ENCODE peak calls at places on chromosomes 11 and 22, in eight cellular contexts. L is left lung, A is hepatocyte, J is SK-N-SH, K is fibroblast of lung, W is Panc1, H is heart left ventricle, Y is psoas muscle. X is an unnamed sample.
A peak's percentile ranks its signal among the peaks of the same experiment; 100 is the strongest.

GRCh38 chr22:38271101-38271500 is 1.7 kb downstream of the TMEM184B start:
- DNase-seq in K (no peak), Y (no peak), H (no peak), L (no peak), A (no peak), J (no peak), W (no peak), X (no peak)

GRCh38 chr22:30485362-30485988 is 13.7 kb upstream of the SEC14L3 start:
- DNase-seq in W (peak; percentile 25), H (peak; percentile 60), K (peak; percentile 48), L (peak; percentile 70), J (peak; percentile 92), Y (peak; percentile 44), A (peak; percentile 74), X (peak; percentile 62)

GRCh38 chr11:6629573-6629891 is 10.3 kb upstream of the TPP1 start:
- DNase-seq in Y (no peak), H (no peak), W (no peak), J (no peak), A (no peak), L (no peak), K (no peak), X (no peak)

GRCh38 chr11:103736986-103737622 is 299.3 kb upstream of the DDI1 start:
- DNase-seq in J (no peak), A (no peak), Y (no peak), L (no peak), K (no peak), H (peak; percentile 58), W (no peak), X (no peak)

GRCh38 chr11:72762641-72763304 is 10.6 kb upstream of the ARAP1 start:
- DNase-seq in A (no peak), J (no peak), K (no peak), L (no peak), Y (no peak), H (no peak), W (no peak), X (no peak)

GRCh38 chr22:44311855-44312170 is 938 bp downstream of the SHISAL1 start:
- DNase-seq in J (no peak), A (peak; percentile 32), W (no peak), H (no peak), L (no peak), K (peak; percentile 15), Y (no peak), X (no peak)

GRCh38 chr11:10450451-10451398 is 4.3 kb upstream of the AMPD3 start:
- DNase-seq in H (peak; percentile 32), L (peak; percentile 65), K (peak; percentile 35), A (peak; percentile 80), Y (peak; percentile 41), J (peak; percentile 73), W (no peak), X (peak; percentile 88)

GRCh38 chr11:123451183-123451907 is 21.3 kb downstream of the GRAMD1B start:
- DNase-seq in Y (no peak), A (no peak), J (no peak), W (no peak), K (no peak), L (no peak), H (no peak), X (no peak)

GRCh38 chr11:2862950-2863618 is 22.5 kb downstream of the CDKN1C start:
- DNase-seq in Y (no peak), H (no peak), W (no peak), A (no peak), L (no peak), J (no peak), K (no peak), X (no peak)

GRCh38 chr11:113806403-113806802 is 26.8 kb downstream of the CLDN25 start:
- DNase-seq in L (no peak), J (peak; percentile 33), H (no peak), A (peak; percentile 58), W (no peak), Y (no peak), K (peak; percentile 3), X (peak; percentile 51)

GRCh38 chr11:128908391-128909246 is 17.5 kb downstream of the KCNJ5 start:
- DNase-seq in L (peak; percentile 76), A (peak; percentile 47), K (peak; percentile 85), H (peak; percentile 83), J (peak; percentile 74), Y (peak; percentile 73), W (no peak), X (peak; percentile 73)

GRCh38 chr11:78764946-78765345 is 190.3 kb upstream of the NARS2 start:
- DNase-seq in K (no peak), H (no peak), A (no peak), W (no peak), J (no peak), L (no peak), Y (no peak), X (no peak)

GRCh38 chr11:119804698-119805097 is 75.7 kb upstream of the NECTIN1 start:
- DNase-seq in W (no peak), J (no peak), A (no peak), L (no peak), H (no peak), Y (no peak), K (no peak), X (no peak)

DNA sequence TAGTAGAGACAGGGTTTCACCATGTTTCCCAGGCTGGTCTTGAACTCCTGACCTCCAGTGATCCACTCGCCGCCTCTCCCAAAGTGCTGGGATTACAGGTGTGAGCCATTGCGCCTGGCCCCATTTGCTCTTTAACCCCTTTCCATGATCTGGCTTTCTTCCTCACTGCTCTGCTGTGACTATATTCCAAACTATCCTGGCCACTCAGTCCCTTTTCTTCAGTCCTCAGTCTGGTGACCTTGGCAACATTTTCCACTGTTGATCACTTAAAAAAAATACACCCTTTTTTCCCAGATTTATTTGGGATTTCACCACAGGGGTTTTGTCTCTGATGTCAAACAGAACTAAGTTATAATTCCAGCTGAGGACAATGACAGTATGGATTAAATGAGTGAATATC is 24.5 kb downstream of the MMP20 start:
- DNase-seq in H (no peak), Y (no peak), J (no peak), W (no peak), L (no peak), A (no peak), K (no peak), X (no peak)
- H3K27ac ChIP-seq in H (no peak overlapping the region), Y (no peak overlapping the region), J (peak overlapping the region; percentile 92), W (peak overlapping the region; percentile 97), L (no peak overlapping the region), A (peak overlapping the region; percentile 84), K (no peak overlapping the region), X (no peak overlapping the region)

GRCh38 chr22:32854351-32854804 is 52.9 kb downstream of the TIMP3 start:
- DNase-seq in L (no peak), K (peak; percentile 54), J (no peak), W (no peak), H (no peak), A (no peak), Y (no peak), X (no peak)
- H3K4me1 ChIP-seq in L (peaks cover 23% of the 10 kb centered on the region), K (no peaks in the 10 kb centered on the region), J (peaks cover 39% of the 10 kb centered on the region), W (no peaks in the 10 kb centered on the region), H (peaks cover 88% of the 10 kb centered on the region), A (no peaks in the 10 kb centered on the region), Y (peaks cover 12% of the 10 kb centered on the region), X (no peaks in the 10 kb centered on the region)

GRCh38 chr11:117644403-117645155 is 152.4 kb downstream of the DSCAML1 start:
- DNase-seq in L (no peak), H (no peak), K (no peak), W (no peak), J (no peak), Y (no peak), A (no peak), X (no peak)

GRCh38 chr11:117643606-117644300 is 153.3 kb downstream of the DSCAML1 start:
- DNase-seq in J (no peak), Y (no peak), K (no peak), W (no peak), A (no peak), L (no peak), H (no peak), X (no peak)

GRCh38 chr11:117646419-117646818 is 150.6 kb downstream of the DSCAML1 start:
- DNase-seq in J (no peak), L (no peak), H (no peak), K (no peak), Y (no peak), W (no peak), A (no peak), X (no peak)

GRCh38 chr11:117649656-117650055 is 147.4 kb downstream of the DSCAML1 start:
- DNase-seq in J (no peak), Y (no peak), K (no peak), W (no peak), L (no peak), H (no peak), A (no peak), X (no peak)

DNA sequence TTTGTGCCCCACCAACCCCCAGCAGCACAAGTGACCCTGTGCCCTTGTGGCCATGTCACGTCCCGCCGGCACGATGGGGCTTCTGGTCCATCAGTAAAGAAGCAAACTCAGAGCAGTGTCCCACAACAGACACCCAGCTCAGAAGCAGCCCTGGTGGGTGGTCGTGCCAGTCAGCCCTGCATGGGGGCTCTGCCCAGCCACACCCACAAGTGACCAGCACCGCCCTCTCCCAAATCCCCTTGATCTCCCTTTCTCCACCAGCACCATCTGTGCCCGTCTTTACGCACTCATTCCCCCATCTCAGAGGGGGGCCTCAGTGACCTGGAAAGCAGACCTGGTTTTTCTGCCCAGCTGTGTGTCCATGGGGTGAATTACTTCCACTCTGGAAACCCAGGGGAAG is 149.1 kb downstream of the DSCAML1 start:
- DNase-seq in W (no peak), A (no peak), J (no peak), K (no peak), Y (no peak), H (no peak), L (no peak), X (no peak)
- H3K27ac ChIP-seq in W (no peak overlapping the region), A (no peak overlapping the region), J (no peak overlapping the region), K (no peak overlapping the region), Y (no peak overlapping the region), H (no peak overlapping the region), L (no peak overlapping the region), X (no peak overlapping the region)

GRCh38 chr11:126081915-126082250 is 19.2 kb upstream of the CDON start:
- DNase-seq in H (no peak), A (no peak), K (no peak), Y (no peak), L (no peak), W (no peak), J (no peak), X (no peak)
- H3K4me1 ChIP-seq in H (no peaks in the 10 kb centered on the region), A (peaks cover 30% of the 10 kb centered on the region), K (no peaks in the 10 kb centered on the region), Y (peaks cover 17% of the 10 kb centered on the region), L (no peaks in the 10 kb centered on the region), W (peaks cover 7% of the 10 kb centered on the region), J (peaks cover 56% of the 10 kb centered on the region), X (no peaks in the 10 kb centered on the region)

GRCh38 chr22:41284465-41284864 is 1.5 kb downstream of the RANGAP1 start:
- DNase-seq in A (no peak), J (no peak), H (no peak), K (no peak), L (no peak), W (no peak), Y (no peak), X (no peak)

GRCh38 chr22:41285441-41285819 is 557 bp downstream of the RANGAP1 start:
- DNase-seq in A (peak; percentile 92), W (no peak), L (peak; percentile 62), J (peak; percentile 64), K (peak; percentile 85), Y (peak; percentile 68), H (peak; percentile 82), X (peak; percentile 74)

GRCh38 chr22:41285820-41286638 is at the start of gene RANGAP1:
- DNase-seq in Y (peak; percentile 98), K (peak; percentile 97), A (peak; percentile 99), J (peak; percentile 89), H (peak; percentile 99), W (peak; percentile 94), L (peak; percentile 99), X (peak; percentile 100)

GRCh38 chr22:41288245-41288946 is 2.4 kb upstream of the RANGAP1 start:
- DNase-seq in J (no peak), A (peak; percentile 84), Y (no peak), L (no peak), K (peak; percentile 57), W (peak; percentile 83), H (no peak), X (peak; percentile 88)

GRCh38 chr22:41286639-41287091 is 678 bp upstream of the RANGAP1 start:
- DNase-seq in A (peak; percentile 35), H (no peak), W (no peak), J (peak; percentile 26), Y (no peak), L (no peak), K (peak; percentile 33), X (no peak)
- H3K27ac ChIP-seq in A (peak overlapping the region; percentile 97), H (peak overlapping the region; percentile 50), W (peak overlapping the region; percentile 95), J (peak overlapping the region; percentile 86), Y (peak overlapping the region; percentile 91), L (peak overlapping the region; percentile 91), K (peak overlapping the region; percentile 62), X (peak overlapping the region; percentile 91)

X was measured in small intestine.